ENCODE peak calls at places on chromosomes 3 and 15, in four cellular contexts. G is GM12878, E is H1, M is HepG2. T is an unnamed sample.
A peak's percentile ranks its signal among the peaks of the same experiment; 100 is the strongest.

GRCh38 chr3:152309031-152309430 is 40.3 kb downstream of the MBNL1 start:
- DNase-seq in M (no peak), E (no peak), G (no peak), T (no peak)

GRCh38 chr15:70510433-70510832 is 252.9 kb downstream of the UACA start:
- DNase-seq in G (no peak), E (no peak), M (no peak), T (no peak)

GRCh38 chr15:64010719-64011118 is 35.6 kb downstream of the DAPK2 start:
- DNase-seq in E (no peak), G (peak; percentile 96), M (no peak), T (no peak)

GRCh38 chr15:42059661-42060476 is 34.5 kb downstream of the PLA2G4D start:
- DNase-seq in M (peak; percentile 28), E (no peak), G (no peak), T (no peak)

GRCh38 chr3:9727743-9728142 is 3.8 kb upstream of the BRPF1 start:
- DNase-seq in M (no peak), E (no peak), G (no peak), T (no peak)

GRCh38 chr3:138567403-138567802 is 26.7 kb downstream of the CEP70 start:
- DNase-seq in G (no peak), M (peak; percentile 35), E (no peak), T (no peak)

GRCh38 chr15:88636654-88637053 is 2.2 kb upstream of the ISG20 start:
- DNase-seq in E (no peak), M (no peak), G (no peak), T (no peak)

GRCh38 chr3:133464573-133464972 is 64.7 kb downstream of the BFSP2 start:
- DNase-seq in M (no peak), E (no peak), G (no peak), T (no peak)

GRCh38 chr3:66404903-66405700 is 95.7 kb downstream of the LRIG1 start:
- DNase-seq in G (no peak), E (no peak), M (no peak), T (no peak)

DNA sequence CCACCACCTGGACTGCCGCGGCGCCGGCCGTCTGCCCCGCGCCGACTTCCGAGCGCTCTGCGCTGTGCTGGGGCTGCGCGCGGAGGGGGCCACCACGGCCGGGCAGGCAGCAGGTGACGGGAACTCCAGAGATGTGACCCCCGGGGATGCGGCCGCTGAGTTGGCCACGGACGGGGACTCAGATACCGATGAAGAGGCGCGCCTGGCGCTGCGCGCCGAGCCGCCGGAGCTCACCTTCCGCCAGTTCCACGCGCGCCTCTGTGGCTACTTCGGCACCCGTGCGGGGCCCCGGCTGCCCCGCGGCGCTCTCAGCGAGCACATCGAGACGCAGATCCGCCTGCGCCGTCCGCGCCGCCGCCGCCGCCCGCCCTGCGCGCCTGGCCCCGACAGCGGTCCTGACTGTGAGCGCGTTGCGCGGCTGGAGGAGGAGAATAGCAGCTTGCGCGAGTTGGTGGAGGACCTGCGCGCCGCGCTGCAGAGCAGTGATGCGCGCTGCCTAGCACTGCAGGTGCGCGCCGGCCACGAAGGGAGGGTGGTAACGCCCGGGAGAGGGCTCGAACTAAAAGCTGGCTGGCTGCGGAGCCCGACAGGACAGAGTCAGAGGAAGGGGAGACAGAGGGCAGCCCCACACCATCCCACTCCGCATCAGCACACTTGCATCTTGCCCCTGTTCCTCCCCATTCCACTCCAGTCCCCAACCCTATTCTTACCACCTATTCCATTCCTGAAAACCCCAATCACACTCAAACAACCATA is 891 bp downstream of the EFCC1 start:
- DNase-seq in E (no peak), G (no peak), M (no peak), T (no peak)
- TF ChIP-seq ZNF274 in E (no peak), G (no peak), M (no peak), T (no peak)

GRCh38 chr3:192833177-192833890 is 84.3 kb downstream of the MB21D2 start:
- DNase-seq in E (no peak), G (no peak), M (no peak), T (no peak)
- TF ChIP-seq SUZ12 in E (no peak), G (no peak), M (no peak), T (no peak)

GRCh38 chr3:8325306-8325705 is 176.3 kb upstream of the LMCD1 start:
- DNase-seq in E (no peak), G (no peak), M (no peak), T (no peak)

GRCh38 chr3:8327739-8328138 is 173.9 kb upstream of the LMCD1 start:
- DNase-seq in G (no peak), M (no peak), E (no peak), T (no peak)

GRCh38 chr3:8328971-8329370 is 172.7 kb upstream of the LMCD1 start:
- DNase-seq in M (no peak), E (no peak), G (no peak), T (no peak)

GRCh38 chr3:8324727-8325126 is 176.9 kb upstream of the LMCD1 start:
- DNase-seq in M (peak; percentile 27), E (no peak), G (no peak), T (peak; percentile 42)

GRCh38 chr3:8329598-8329997 is 172.0 kb upstream of the LMCD1 start:
- DNase-seq in E (no peak), G (no peak), M (no peak), T (no peak)
- H3K4me1 ChIP-seq in E (no peaks in the 10 kb centered on the region), G (no peaks in the 10 kb centered on the region), M (no peaks in the 10 kb centered on the region), T (no peaks in the 10 kb centered on the region)

DNA sequence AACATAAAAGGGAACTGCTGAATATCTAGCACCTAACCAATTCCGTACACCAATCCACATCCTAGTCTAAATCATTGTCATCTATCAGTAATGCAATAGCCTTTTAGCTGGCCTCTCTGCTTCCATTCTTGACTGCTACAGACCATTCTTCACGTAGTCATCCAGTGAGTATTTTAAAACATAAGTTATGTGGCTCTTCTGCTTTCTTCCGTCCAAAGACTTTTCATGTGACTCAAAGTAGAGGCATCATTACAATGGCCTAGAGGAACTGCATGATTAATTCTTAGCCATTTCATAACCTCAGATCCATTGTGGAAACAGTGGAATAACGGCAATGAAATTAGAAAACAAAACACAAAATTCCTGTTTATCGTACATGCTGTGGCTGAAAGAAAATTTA is 88.9 kb upstream of the CBLB start:
- DNase-seq in G (no peak), E (no peak), M (no peak), T (no peak)
- TF ChIP-seq ZNF274 in G (no peak), E (no peak), M (no peak), T (no peak)

GRCh38 chr3:13575459-13576061 is 26.6 kb downstream of the FBLN2 start:
- DNase-seq in M (no peak), E (no peak), G (no peak), T (no peak)
- TF ChIP-seq SUZ12 in M (no peak), E (no peak), G (no peak), T (no peak)

DNA sequence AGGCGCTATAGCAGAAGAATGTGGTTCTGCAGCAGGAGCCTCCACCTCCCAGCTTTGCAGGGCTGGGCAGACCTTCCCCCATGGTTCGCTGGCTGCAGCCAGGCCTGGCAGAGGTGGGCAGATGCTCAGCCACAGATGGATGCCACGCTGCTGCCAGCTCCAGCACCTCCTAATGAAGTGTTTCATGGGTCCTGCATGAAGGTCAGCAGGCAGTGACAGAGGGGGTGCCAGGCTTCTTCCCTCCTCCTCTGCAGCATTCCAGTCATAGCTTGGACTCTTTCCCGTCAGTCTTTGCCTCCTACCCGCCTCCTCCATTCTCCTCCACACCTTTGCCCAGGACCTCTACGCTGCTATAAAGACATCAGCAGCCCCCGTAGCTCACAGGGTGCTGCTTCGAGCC is 85.9 kb downstream of the SLCO3A1 start:
- DNase-seq in G (no peak), E (no peak), M (no peak), T (no peak)
- H3K4me1 ChIP-seq in G (no peaks in the 10 kb centered on the region), E (peaks cover 14% of the 10 kb centered on the region), M (no peaks in the 10 kb centered on the region), T (peaks cover 8% of the 10 kb centered on the region)

GRCh38 chr3:43758826-43759225 is 68.1 kb downstream of the ABHD5 start:
- DNase-seq in G (no peak), E (no peak), M (no peak), T (no peak)

GRCh38 chr3:43757613-43758012 is 66.9 kb downstream of the ABHD5 start:
- DNase-seq in G (no peak), E (no peak), M (no peak), T (no peak)

GRCh38 chr3:43760951-43761350 is 70.2 kb downstream of the ABHD5 start:
- DNase-seq in G (no peak), E (no peak), M (no peak), T (no peak)

GRCh38 chr3:43762486-43762885 is 71.7 kb downstream of the ABHD5 start:
- DNase-seq in E (no peak), M (no peak), G (no peak), T (no peak)

DNA sequence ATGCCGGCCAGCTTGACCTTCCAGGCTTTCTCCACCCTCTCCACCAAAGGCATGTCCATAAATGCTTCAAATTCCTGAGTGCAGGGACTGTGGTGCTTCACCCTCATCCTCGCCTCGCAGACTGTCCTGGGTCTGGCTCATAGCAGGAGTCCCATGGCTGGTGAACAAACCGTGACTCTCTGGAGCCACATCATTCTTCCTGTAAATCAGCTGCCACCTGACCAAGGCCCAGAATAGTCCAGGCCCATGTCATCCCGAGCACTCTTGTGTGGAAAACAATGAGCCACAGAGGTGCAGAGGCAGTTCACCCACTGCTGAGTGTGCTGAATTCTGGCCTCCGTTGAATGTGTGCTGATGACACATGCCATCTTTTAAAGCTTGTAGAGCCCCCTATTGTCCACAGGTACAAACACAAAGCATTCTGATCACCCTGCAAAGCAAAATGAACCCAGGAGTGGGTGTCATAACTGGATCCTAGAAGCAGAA is 68.6 kb downstream of the ABHD5 start:
- DNase-seq in E (peak; percentile 13), G (no peak), M (peak; percentile 56), T (no peak)
- TF ChIP-seq ZNF274 in E (no peak), G (no peak), M (no peak), T (no peak)

DNA sequence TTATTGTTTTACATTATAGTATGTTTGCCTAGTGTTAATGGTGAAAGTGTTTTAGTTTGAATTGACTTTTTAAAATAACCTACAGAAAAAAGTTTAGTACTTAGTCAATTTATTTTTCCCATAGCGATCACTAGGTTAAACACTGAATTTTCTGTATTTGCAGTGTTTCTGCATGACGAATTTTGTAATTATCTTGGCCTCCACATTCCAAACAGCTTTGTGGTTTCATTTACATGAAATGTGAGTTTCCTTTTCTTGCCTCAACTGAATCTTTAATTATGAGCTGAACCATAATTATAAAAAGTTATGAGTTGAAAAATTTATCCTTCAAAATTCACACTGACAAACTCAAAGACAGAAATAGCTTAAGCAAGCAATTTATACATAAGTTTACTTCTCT is 235.5 kb downstream of the CTNNB1 start:
- DNase-seq in E (no peak), M (no peak), G (no peak), T (no peak)
- TF ChIP-seq SUZ12 in E (no peak), M (no peak), G (no peak), T (no peak)